ENCODE peak calls at places on chromosome 22, in nine cellular contexts. L is foreskin fibroblast, O is bronchial epithelial cell, A is heart left ventricle, W is A549, K is BJ, M is AG04450, I is adrenal gland, X is neuronal stem cell. H is an unnamed sample.

GRCh38 chr22:46224771-46225290 is 25.3 kb downstream of the CDPF1 start:
- DNase-seq in O (no peak), I (peak; percentile 91), L (no peak), M (no peak), A (no peak), W (no peak), X (no peak), K (no peak), H (no peak)

GRCh38 chr22:38314992-38315800 is 2.0 kb downstream of the CSNK1E start:
- DNase-seq in A (no peak), O (no peak), K (no peak), I (no peak), L (peak; percentile 55), W (no peak), M (no peak), X (no peak), H (no peak)

GRCh38 chr22:42277988-42278776 is 7.7 kb upstream of the TCF20 start:
- DNase-seq in I (no peak), M (no peak), X (no peak), K (no peak), O (no peak), A (no peak), W (no peak), L (peak; percentile 53), H (no peak)

GRCh38 chr22:18048441-18048898 is 24.1 kb upstream of the MICAL3 start:
- DNase-seq in A (no peak), L (peak; percentile 77), W (no peak), I (no peak), K (peak; percentile 43), O (no peak), X (no peak), M (peak; percentile 50), H (no peak)

GRCh38 chr22:41511521-41511968 is 32.7 kb downstream of the POLR3H start:
- DNase-seq in K (no peak), A (peak; percentile 63), L (no peak), X (no peak), I (no peak), W (no peak), O (no peak), M (no peak), H (no peak)

GRCh38 chr22:47206819-47207218 is 444.4 kb downstream of the TBC1D22A start:
- DNase-seq in W (no peak), L (no peak), M (no peak), I (no peak), O (no peak), A (no peak), X (no peak), K (no peak), H (no peak)

GRCh38 chr22:31923166-31923565 is 21.2 kb upstream of the YWHAH start:
- DNase-seq in L (no peak), K (no peak), W (no peak), O (no peak), A (peak; percentile 49), I (peak; percentile 55), M (no peak), X (no peak), H (no peak)

GRCh38 chr22:39136317-39136716 is 16.2 kb downstream of the CBX7 start:
- DNase-seq in L (no peak), K (no peak), O (no peak), I (no peak), M (no peak), X (no peak), A (no peak), W (no peak), H (no peak)

GRCh38 chr22:42399315-42400271 is 32.6 kb downstream of the NFAM1 start:
- DNase-seq in X (peak; percentile 37), I (peak; percentile 28), K (no peak), M (no peak), L (peak; percentile 15), O (no peak), A (no peak), W (no peak), H (no peak)

GRCh38 chr22:48803171-48803992 is 1024.3 kb downstream of the BRD1 start:
- DNase-seq in L (no peak), O (no peak), X (no peak), K (no peak), A (no peak), M (no peak), I (no peak), W (no peak), H (no peak)

GRCh38 chr22:33821290-33821689 is 99.0 kb downstream of the LARGE1 start:
- DNase-seq in W (no peak), O (no peak), I (no peak), X (no peak), M (no peak), K (no peak), A (no peak), L (no peak), H (no peak)

GRCh38 chr22:21044931-21045584 is 688 bp upstream of the LRRC74B start:
- DNase-seq in I (peak; percentile 59), A (no peak), K (no peak), W (no peak), X (no peak), L (peak; percentile 72), M (no peak), O (no peak), H (peak; percentile 15)

GRCh38 chr22:46661221-46661851 is 41.1 kb downstream of the GRAMD4 start:
- DNase-seq in L (peak; percentile 25), O (peak; percentile 86), I (peak; percentile 90), X (no peak), W (peak; percentile 64), K (no peak), A (no peak), M (no peak), H (no peak)

DNA sequence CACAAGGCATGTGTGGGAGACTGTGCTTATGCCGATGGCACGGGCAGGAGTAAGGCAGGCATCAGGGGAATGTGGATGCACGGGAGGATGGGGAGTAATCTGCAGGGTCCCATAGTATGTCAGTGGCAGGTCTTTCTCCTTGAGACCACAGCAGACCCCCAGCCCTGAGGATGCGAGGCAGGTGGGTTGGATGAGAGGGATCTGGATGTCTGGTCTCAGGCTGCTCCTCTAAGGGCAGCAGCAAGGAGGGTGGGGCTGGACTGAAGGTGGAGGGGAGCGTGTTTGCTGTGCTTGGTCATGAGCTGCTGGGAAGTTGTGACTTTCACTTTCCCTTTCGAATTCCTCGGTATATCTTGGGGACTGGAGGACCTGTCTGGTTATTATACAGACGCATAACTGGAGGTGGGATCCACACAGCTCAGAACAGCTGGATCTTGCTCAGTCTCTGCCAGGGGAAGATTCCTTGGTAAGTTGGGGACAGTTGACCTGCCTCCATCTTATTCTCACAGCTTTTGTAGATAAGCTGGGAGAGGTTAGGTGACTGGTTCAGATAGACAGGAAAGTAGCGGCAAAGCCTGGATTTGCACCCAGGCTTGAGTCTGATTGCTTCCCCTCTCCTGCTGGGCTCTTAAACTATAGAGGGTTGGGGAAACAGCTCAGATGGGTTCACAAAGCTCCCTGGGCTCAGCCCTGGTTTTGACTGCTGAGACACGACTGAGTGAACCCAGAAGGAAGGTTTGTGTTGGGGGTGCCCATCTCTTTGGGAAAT is at the start of gene APOL1:
- DNase-seq in O (peak; percentile 56), K (no peak), X (no peak), W (peak; percentile 19), M (no peak), A (peak; percentile 73), I (peak; percentile 36), L (peak; percentile 35), H (peak; percentile 67)
- H3K4me3 ChIP-seq in O (peak within 1 kb of the TSS; percentile 27), K (peak within 1 kb of the TSS; percentile 14), X (no peak within 1 kb of the TSS), W (peak within 1 kb of the TSS; percentile 12), M (peak within 1 kb of the TSS; percentile 38), A (peak within 1 kb of the TSS; percentile 19), I (peak within 1 kb of the TSS; percentile 20), L (peak within 1 kb of the TSS; percentile 22), H (peak within 1 kb of the TSS; percentile 34)

GRCh38 chr22:30574095-30574981 is at the start of gene GAL3ST1:
- DNase-seq in X (peak; percentile 45), A (no peak), W (peak; percentile 58), L (no peak), I (no peak), O (no peak), M (no peak), K (no peak), H (no peak)

GRCh38 chr22:30572840-30573593 is 1.4 kb downstream of the GAL3ST1 start:
- DNase-seq in K (no peak), I (no peak), A (no peak), M (no peak), O (no peak), L (peak; percentile 24), W (peak; percentile 41), X (no peak), H (no peak)

GRCh38 chr22:30572210-30572609 is 2.3 kb downstream of the GAL3ST1 start:
- DNase-seq in K (no peak), O (no peak), W (no peak), X (no peak), M (no peak), L (no peak), A (no peak), I (no peak), H (no peak)

GRCh38 chr22:30575011-30575671 is 676 bp upstream of the GAL3ST1 start:
- DNase-seq in L (peak; percentile 54), K (no peak), I (no peak), W (no peak), O (no peak), M (peak; percentile 38), A (no peak), X (no peak), H (no peak)

GRCh38 chr22:30573594-30574094 is 821 bp downstream of the GAL3ST1 start:
- DNase-seq in W (no peak), A (no peak), I (no peak), K (no peak), L (no peak), M (no peak), O (no peak), X (no peak), H (no peak)
- H3K4me3 ChIP-seq in W (peak overlapping the region; percentile 56), A (no peak overlapping the region), I (no peak overlapping the region), K (no peak overlapping the region), L (no peak overlapping the region), M (no peak overlapping the region), O (no peak overlapping the region), X (no peak overlapping the region), H (no peak overlapping the region)

GRCh38 chr22:26481694-26482093 is 1.9 kb downstream of the HPS4 start:
- DNase-seq in L (no peak), I (no peak), W (no peak), X (no peak), K (no peak), A (no peak), O (no peak), M (no peak), H (no peak)
- H3K4me3 ChIP-seq in L (no peak overlapping the region), I (no peak overlapping the region), W (no peak overlapping the region), X (no peak overlapping the region), K (no peak overlapping the region), A (no peak overlapping the region), O (no peak overlapping the region), M (no peak overlapping the region), H (no peak overlapping the region)

DNA sequence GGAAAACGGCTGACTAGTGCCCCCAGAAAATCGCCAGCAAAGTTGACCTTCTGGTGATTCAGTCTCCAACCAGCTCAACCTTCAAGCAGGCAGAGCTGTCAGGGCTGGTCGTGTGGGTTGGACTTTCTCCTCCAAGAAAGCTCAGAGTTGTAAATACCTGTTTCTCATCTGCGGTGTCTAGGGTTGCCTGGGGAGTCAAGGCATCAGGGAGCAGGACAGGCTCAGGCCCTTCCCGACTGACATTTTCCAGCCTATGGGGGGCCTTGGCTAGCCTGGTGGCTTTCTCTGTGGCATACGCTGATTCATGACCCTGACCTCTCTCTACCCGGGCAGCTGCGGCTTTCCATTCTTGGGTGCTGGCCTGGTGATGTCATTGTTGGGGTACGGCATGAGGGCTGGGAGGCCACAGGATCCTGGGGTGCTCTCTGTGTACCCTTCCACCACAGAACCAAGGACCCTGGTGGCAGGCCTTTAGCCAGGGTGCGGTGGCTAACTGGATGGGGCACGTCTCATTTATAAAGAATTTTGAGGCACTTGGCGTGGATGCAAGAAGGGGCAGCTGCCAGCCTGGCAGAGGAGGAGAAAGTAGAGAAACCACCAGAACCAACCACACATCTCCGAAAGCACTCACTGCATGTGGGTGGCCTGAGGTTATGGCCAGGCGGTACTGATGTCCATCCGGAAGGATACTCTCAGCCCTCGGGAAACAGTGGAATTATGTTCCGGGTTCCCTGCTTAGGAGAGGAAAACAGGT is 64.9 kb downstream of the BCR start:
- DNase-seq in M (no peak), K (no peak), I (peak; percentile 81), X (no peak), O (peak; percentile 70), L (peak; percentile 50), A (no peak), W (no peak), H (peak; percentile 89)
- H3K4me3 ChIP-seq in M (no peak overlapping the region), K (no peak overlapping the region), I (no peak overlapping the region), X (no peak overlapping the region), O (no peak overlapping the region), L (no peak overlapping the region), A (no peak overlapping the region), W (no peak overlapping the region), H (no peak overlapping the region)

H was measured in SJSA1.